ENCODE peak calls at places on chromosomes 6 and 20, in six cellular contexts. One of them, this sample, is unnamed.

GRCh38 chr6:23349521-23350147 is 776.4 kb upstream of the NRSN1 start:
- DNase-seq in SHP77: peak
- DNase-seq in lung: no peak
- DNase-seq in endothelial cell: no peak
- DNase-seq in AG08395: peak
- DNase-seq in KBM-7: no peak
- DNase-seq in this sample: no peak

GRCh38 chr6:152313542-152314482 is 323.4 kb downstream of the SYNE1 start:
- DNase-seq in SHP77: no peak
- DNase-seq in lung: no peak
- DNase-seq in endothelial cell: no peak
- DNase-seq in AG08395: peak
- DNase-seq in KBM-7: no peak
- DNase-seq in this sample: no peak

GRCh38 chr6:168035098-168035660 is 37.7 kb downstream of the KIF25 start:
- DNase-seq in SHP77: peak
- DNase-seq in lung: peak
- DNase-seq in endothelial cell: peak
- DNase-seq in AG08395: peak
- DNase-seq in KBM-7: no peak
- DNase-seq in this sample: no peak

GRCh38 chr20:52552181-52552872 is 360.7 kb upstream of the ZFP64 start:
- DNase-seq in SHP77: no peak
- DNase-seq in lung: no peak
- DNase-seq in endothelial cell: no peak
- DNase-seq in AG08395: peak
- DNase-seq in KBM-7: no peak
- DNase-seq in this sample: no peak

GRCh38 chr6:129621252-129621651 is 88.7 kb downstream of the ARHGAP18 start:
- DNase-seq in SHP77: no peak
- DNase-seq in lung: no peak
- DNase-seq in endothelial cell: peak
- DNase-seq in AG08395: no peak
- DNase-seq in KBM-7: peak
- DNase-seq in this sample: peak

GRCh38 chr6:33126101-33126714 is 50.4 kb downstream of the HLA-DPB1 start:
- DNase-seq in SHP77: peak
- DNase-seq in lung: peak
- DNase-seq in endothelial cell: peak
- DNase-seq in AG08395: peak
- DNase-seq in KBM-7: peak
- DNase-seq in this sample: no peak

GRCh38 chr20:48901326-48901725 is 20.2 kb upstream of the ARFGEF2 start:
- DNase-seq in SHP77: no peak
- DNase-seq in lung: no peak
- DNase-seq in endothelial cell: no peak
- DNase-seq in AG08395: no peak
- DNase-seq in KBM-7: no peak
- DNase-seq in this sample: no peak

GRCh38 chr6:10779076-10779475 is 31.5 kb downstream of the TMEM14B start:
- DNase-seq in SHP77: no peak
- DNase-seq in lung: no peak
- DNase-seq in endothelial cell: no peak
- DNase-seq in AG08395: no peak
- DNase-seq in KBM-7: no peak
- DNase-seq in this sample: no peak

GRCh38 chr6:52231411-52232127 is 12.7 kb downstream of the IL17F start:
- DNase-seq in SHP77: no peak
- DNase-seq in lung: no peak
- DNase-seq in endothelial cell: no peak
- DNase-seq in AG08395: no peak
- DNase-seq in KBM-7: no peak
- DNase-seq in this sample: no peak

GRCh38 chr6:89118931-89119330 is 1.1 kb upstream of the SRSF12 start:
- DNase-seq in SHP77: no peak
- DNase-seq in lung: no peak
- DNase-seq in endothelial cell: no peak
- DNase-seq in AG08395: no peak
- DNase-seq in KBM-7: no peak
- DNase-seq in this sample: no peak

GRCh38 chr6:144824018-144824417 is 538.9 kb downstream of the UTRN start:
- DNase-seq in SHP77: no peak
- DNase-seq in lung: no peak
- DNase-seq in endothelial cell: no peak
- DNase-seq in AG08395: no peak
- DNase-seq in KBM-7: no peak
- DNase-seq in this sample: no peak

GRCh38 chr20:46283426-46283825 is 24.9 kb downstream of the CDH22 start:
- DNase-seq in SHP77: no peak
- DNase-seq in lung: no peak
- DNase-seq in endothelial cell: no peak
- DNase-seq in AG08395: no peak
- DNase-seq in KBM-7: no peak
- DNase-seq in this sample: no peak

GRCh38 chr6:150541587-150541986 is 58.1 kb upstream of the PLEKHG1 start:
- DNase-seq in SHP77: peak
- DNase-seq in lung: no peak
- DNase-seq in endothelial cell: no peak
- DNase-seq in AG08395: no peak
- DNase-seq in KBM-7: no peak
- DNase-seq in this sample: no peak

GRCh38 chr20:56628873-56629463 is at the start of gene TFAP2C:
- DNase-seq in SHP77: no peak
- DNase-seq in lung: peak
- DNase-seq in endothelial cell: peak
- DNase-seq in AG08395: peak
- DNase-seq in KBM-7: peak
- DNase-seq in this sample: no peak

GRCh38 chr6:116557863-116558262 is 4.3 kb downstream of the CALHM4 start:
- DNase-seq in SHP77: peak
- DNase-seq in lung: peak
- DNase-seq in endothelial cell: no peak
- DNase-seq in AG08395: peak
- DNase-seq in KBM-7: no peak
- DNase-seq in this sample: no peak

GRCh38 chr6:11918021-11918738 is 93.9 kb upstream of the HIVEP1 start:
- DNase-seq in SHP77: no peak
- DNase-seq in lung: no peak
- DNase-seq in endothelial cell: no peak
- DNase-seq in AG08395: peak
- DNase-seq in KBM-7: no peak
- DNase-seq in this sample: no peak

GRCh38 chr6:120056085-120056484 is 706.5 kb upstream of the MAN1A1 start:
- DNase-seq in SHP77: no peak
- DNase-seq in lung: no peak
- DNase-seq in endothelial cell: no peak
- DNase-seq in AG08395: no peak
- DNase-seq in KBM-7: peak
- DNase-seq in this sample: no peak

GRCh38 chr6:31877651-31878161 is 1.1 kb downstream of the SLC44A4 start:
- DNase-seq in SHP77: peak
- DNase-seq in lung: peak
- DNase-seq in endothelial cell: no peak
- DNase-seq in AG08395: no peak
- DNase-seq in KBM-7: no peak
- DNase-seq in this sample: no peak

GRCh38 chr6:99333068-99333467 is 16.4 kb downstream of the FAXC start:
- DNase-seq in SHP77: no peak
- DNase-seq in lung: no peak
- DNase-seq in endothelial cell: no peak
- DNase-seq in AG08395: no peak
- DNase-seq in KBM-7: no peak
- DNase-seq in this sample: peak

GRCh38 chr20:16241911-16242310 is 331.3 kb downstream of the KIF16B start:
- DNase-seq in SHP77: no peak
- DNase-seq in lung: no peak
- DNase-seq in endothelial cell: no peak
- DNase-seq in AG08395: no peak
- DNase-seq in KBM-7: no peak
- DNase-seq in this sample: no peak

GRCh38 chr6:2244261-2245102 is 923 bp downstream of the GMDS start:
- DNase-seq in SHP77: no peak
- DNase-seq in lung: peak
- DNase-seq in endothelial cell: no peak
- DNase-seq in AG08395: no peak
- DNase-seq in KBM-7: peak
- DNase-seq in this sample: no peak

GRCh38 chr6:128432394-128432793 is 88.0 kb downstream of the PTPRK start:
- DNase-seq in SHP77: no peak
- DNase-seq in lung: no peak
- DNase-seq in endothelial cell: no peak
- DNase-seq in AG08395: peak
- DNase-seq in KBM-7: no peak
- DNase-seq in this sample: no peak

GRCh38 chr20:31496761-31497295 is 17.4 kb upstream of the HM13 start:
- DNase-seq in SHP77: no peak
- DNase-seq in lung: no peak
- DNase-seq in endothelial cell: no peak
- DNase-seq in AG08395: peak
- DNase-seq in KBM-7: no peak
- DNase-seq in this sample: no peak

GRCh38 chr6:95110767-95111166 is 466.6 kb upstream of the MANEA start:
- DNase-seq in SHP77: no peak
- DNase-seq in lung: no peak
- DNase-seq in endothelial cell: no peak
- DNase-seq in AG08395: no peak
- DNase-seq in KBM-7: no peak
- DNase-seq in this sample: no peak

This sample was measured in GM12892.